ENCODE peak calls at places on chromosome 19, in seven cellular contexts. E is stomach, V is Peyer's patch, C is spleen, F is AG04450, O is fibroblast of lung, H is ascending aorta. Z is an unnamed sample.

GRCh38 chr19:15652559-15653278 is 12.0 kb downstream of the CYP4F3 start:
- DNase-seq in F (no peak), E (no peak), C (no peak), O (no peak), H (no peak), V (no peak), Z (no peak)

GRCh38 chr19:6691342-6691741 is 21.4 kb upstream of the TNFSF14 start:
- DNase-seq in F (no peak), V (no peak), O (no peak), H (no peak), E (no peak), C (peak; percentile 6), Z (no peak)

GRCh38 chr19:19550454-19550842 is 12.4 kb downstream of the CILP2 start:
- DNase-seq in V (no peak), F (no peak), E (no peak), H (no peak), O (peak; percentile 92), C (no peak), Z (no peak)

GRCh38 chr19:45391346-45391745 is 13.5 kb downstream of the PPP1R13L start:
- DNase-seq in O (no peak), C (no peak), H (no peak), E (no peak), F (no peak), V (no peak), Z (no peak)

GRCh38 chr19:35353635-35354034 is 4.6 kb upstream of the FFAR3 start:
- DNase-seq in F (no peak), V (no peak), C (peak; percentile 54), E (no peak), H (no peak), O (no peak), Z (no peak)

GRCh38 chr19:12838182-12838890 is at the start of gene MAST1:
- DNase-seq in E (peak; percentile 50), H (no peak), F (no peak), V (no peak), C (peak; percentile 80), O (no peak), Z (peak; percentile 13)

GRCh38 chr19:10701955-10702307 is 692 bp downstream of the QTRT1 start:
- DNase-seq in C (no peak), E (no peak), O (no peak), H (no peak), V (peak; percentile 21), F (no peak), Z (no peak)

GRCh38 chr19:7921955-7922840 is 2.1 kb downstream of the SNAPC2 start:
- DNase-seq in H (no peak), V (no peak), F (no peak), O (no peak), E (no peak), C (peak; percentile 82), Z (no peak)

GRCh38 chr19:46076951-46077814 is 36.4 kb upstream of the IGFL4 start:
- DNase-seq in E (peak; percentile 52), C (no peak), F (peak; percentile 56), V (no peak), O (peak; percentile 75), H (no peak), Z (no peak)

GRCh38 chr19:11848200-11848593 is 329 bp upstream of the ZNF439 start:
- DNase-seq in H (no peak), C (peak; percentile 73), V (no peak), F (no peak), O (no peak), E (no peak), Z (no peak)

GRCh38 chr19:14545716-14546082 is 16.3 kb downstream of the TECR start:
- DNase-seq in E (no peak), V (no peak), H (no peak), F (no peak), C (no peak), O (no peak), Z (no peak)

GRCh38 chr19:30393046-30393445 is 20.9 kb downstream of the ZNF536 start:
- DNase-seq in F (no peak), H (no peak), V (no peak), C (no peak), O (no peak), E (no peak), Z (no peak)

GRCh38 chr19:359653-359925 is 15.0 kb upstream of the MIER2 start:
- DNase-seq in C (no peak), E (no peak), H (no peak), F (no peak), V (no peak), O (no peak), Z (no peak)

GRCh38 chr19:19420570-19421301 is 15.3 kb downstream of the GATAD2A start:
- DNase-seq in V (no peak), H (no peak), E (no peak), C (no peak), O (peak; percentile 38), F (no peak), Z (no peak)

GRCh38 chr19:44875666-44876418 is 15.2 kb upstream of the TOMM40 start:
- DNase-seq in F (no peak), E (no peak), C (no peak), O (peak; percentile 70), V (no peak), H (no peak), Z (no peak)

GRCh38 chr19:32869369-32870153 is at the start of gene SLC7A9:
- DNase-seq in H (no peak), E (peak; percentile 17), F (no peak), O (no peak), V (no peak), C (peak; percentile 31), Z (no peak)

GRCh38 chr19:29292146-29292545 is 79.2 kb upstream of the UQCRFS1 start:
- DNase-seq in C (no peak), F (no peak), V (no peak), E (no peak), O (no peak), H (no peak), Z (no peak)

GRCh38 chr19:47012620-47013019 is 7.0 kb upstream of the NPAS1 start:
- DNase-seq in C (no peak), E (no peak), H (no peak), F (no peak), V (no peak), O (no peak), Z (no peak)

GRCh38 chr19:43755256-43755801 is 567 bp upstream of the SMG9 start:
- DNase-seq in C (peak; percentile 93), F (no peak), V (peak; percentile 80), H (peak; percentile 84), O (peak; percentile 55), E (peak; percentile 86), Z (peak; percentile 69)

GRCh38 chr19:51739466-51740213 is 12.0 kb downstream of the FPR1 start:
- DNase-seq in F (no peak), V (no peak), C (no peak), H (no peak), E (no peak), O (peak; percentile 39), Z (no peak)
- H3K27ac ChIP-seq in F (no peak overlapping the region), V (no peak overlapping the region), C (peak overlapping the region; percentile 62), H (no peak overlapping the region), E (no peak overlapping the region), O (no peak overlapping the region), Z (no peak overlapping the region)

GRCh38 chr19:49861541-49862410 is 5.6 kb downstream of the PNKP start:
- DNase-seq in C (peak; percentile 79), O (no peak), H (no peak), F (no peak), E (peak; percentile 78), V (no peak), Z (no peak)

GRCh38 chr19:49864890-49865289 is 2.5 kb downstream of the PNKP start:
- DNase-seq in V (no peak), F (no peak), O (no peak), H (no peak), E (no peak), C (no peak), Z (no peak)

GRCh38 chr19:49862411-49863253 is 4.7 kb downstream of the PNKP start:
- DNase-seq in C (peak; percentile 78), V (no peak), F (no peak), O (no peak), H (no peak), E (no peak), Z (no peak)

GRCh38 chr19:49863254-49863934 is 4.0 kb downstream of the PNKP start:
- DNase-seq in H (no peak), E (no peak), F (no peak), V (no peak), O (no peak), C (no peak), Z (no peak)

DNA sequence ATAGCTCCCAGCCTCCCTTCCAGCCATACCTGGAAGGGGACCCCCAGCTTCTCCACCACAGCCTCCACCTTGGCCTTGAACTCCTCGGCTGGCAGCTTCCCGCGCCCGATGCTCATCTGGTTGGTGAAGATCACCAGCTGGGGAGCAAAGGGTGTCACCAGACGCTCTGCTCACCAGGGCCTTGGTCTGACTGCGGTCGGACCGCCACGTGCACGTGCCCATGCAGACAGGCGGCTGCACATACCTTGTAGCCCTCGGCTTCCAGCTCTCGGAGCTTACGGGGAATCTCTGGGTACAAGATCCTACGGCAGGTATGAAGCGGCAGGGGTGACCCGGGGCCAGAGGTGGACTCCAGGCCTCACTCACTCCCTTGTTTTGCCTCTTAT is 3.4 kb downstream of the PNKP start:
- DNase-seq in E (no peak), H (no peak), O (no peak), F (no peak), V (no peak), C (peak; percentile 77), Z (no peak)
- H3K4me3 ChIP-seq in E (no peak overlapping the region), H (no peak overlapping the region), O (no peak overlapping the region), F (no peak overlapping the region), V (no peak overlapping the region), C (no peak overlapping the region), Z (no peak overlapping the region)

DNA sequence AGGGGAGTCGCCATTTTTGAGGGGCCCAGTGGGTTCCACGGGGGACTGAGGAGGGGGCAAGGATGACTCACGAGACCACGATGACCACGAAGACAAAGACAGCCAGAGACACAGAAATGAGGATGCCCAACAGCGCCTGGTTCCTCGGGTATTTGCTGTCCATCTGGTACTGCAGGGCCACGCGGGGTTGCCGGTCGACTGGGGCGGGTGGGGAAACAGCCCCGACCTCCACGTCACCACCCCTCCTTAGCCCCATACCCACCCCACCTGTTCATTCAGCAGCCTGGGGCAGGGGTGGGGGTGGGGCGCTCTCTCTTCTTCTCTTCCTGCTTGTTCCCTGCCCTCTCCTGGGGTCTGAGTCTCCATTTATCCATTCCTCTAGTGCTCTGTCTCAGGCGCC is 8.6 kb downstream of the IZUMO2 start:
- DNase-seq in O (no peak), H (no peak), C (no peak), E (no peak), V (no peak), F (no peak), Z (no peak)
- H3K27me3 ChIP-seq in O (no peaks in the 10 kb centered on the region), H (no peaks in the 10 kb centered on the region), C (no peaks in the 10 kb centered on the region), E (no peaks in the 10 kb centered on the region), V (no peaks in the 10 kb centered on the region), F (no peaks in the 10 kb centered on the region), Z (no peaks in the 10 kb centered on the region)

DNA sequence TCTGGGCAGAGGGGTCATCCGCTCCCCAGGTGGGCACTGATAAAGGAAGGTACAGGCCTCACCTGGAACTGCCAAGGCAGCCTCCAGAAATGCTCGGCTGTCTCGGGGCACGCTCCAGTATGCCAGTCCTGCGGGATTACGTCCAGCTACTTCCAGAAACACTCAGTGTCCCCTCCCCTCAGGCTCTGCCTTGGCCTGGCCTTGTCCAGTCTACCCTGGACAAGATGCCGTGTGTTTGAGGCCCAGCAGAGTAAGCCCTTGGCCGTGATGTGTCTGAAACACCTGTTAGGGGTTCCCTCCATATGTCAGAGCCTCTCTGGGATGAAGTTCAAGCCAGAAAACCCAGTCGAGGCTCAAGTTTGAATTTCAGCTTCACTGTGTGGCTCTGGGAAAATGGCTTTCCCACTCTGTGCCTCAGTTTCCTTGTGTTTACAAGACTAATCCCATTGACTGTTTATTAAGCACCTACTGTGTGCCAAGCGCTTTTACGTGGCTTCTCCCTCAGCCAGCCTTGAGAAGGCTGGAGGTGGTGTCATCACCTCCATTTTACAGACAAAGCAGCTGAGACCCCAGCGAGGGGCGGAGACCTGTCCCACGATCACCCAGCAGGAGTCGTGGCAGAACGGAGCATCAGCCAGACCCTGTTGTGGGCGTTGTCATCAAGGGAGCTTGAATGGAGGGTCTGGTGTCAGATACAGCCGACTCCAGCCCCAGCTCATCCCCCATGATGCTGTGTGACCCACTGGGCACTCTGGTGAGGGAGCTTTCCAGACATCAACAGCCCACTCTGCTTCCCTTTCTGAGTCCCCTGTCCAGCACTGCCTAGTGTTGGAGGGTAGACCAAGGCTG is 2.0 kb upstream of the PIK3R2 start:
- DNase-seq in O (no peak), V (no peak), H (no peak), F (no peak), C (no peak), E (no peak), Z (no peak)
- H3K27ac ChIP-seq in O (peak overlapping the region; percentile 97), V (peak overlapping the region; percentile 95), H (no peak overlapping the region), F (peak overlapping the region; percentile 94), C (peak overlapping the region; percentile 95), E (peak overlapping the region; percentile 96), Z (peak overlapping the region; percentile 25)

Z was measured in effector memory CD4-positive, alpha-beta T cell.